ENCODE peak calls at places on chromosomes 4 and X, in five cellular contexts. L, J, P, O and V are unnamed samples.

GRCh38 chr4:141713185-141713584 is 76.8 kb downstream of the IL15 start:
- DNase-seq in L (peak), J (no peak), P (no peak), O (no peak), V (no peak)

GRCh38 chr4:34720563-34720962 is 1523.8 kb downstream of the ARAP2 start:
- DNase-seq in L (peak), J (peak), P (peak), O (no peak), V (no peak)

GRCh38 chr4:41363384-41363981 is 106.8 kb downstream of the UCHL1 start:
- DNase-seq in L (peak), J (no peak), P (peak), O (no peak), V (no peak)

GRCh38 chrX:30892591-30892990 is 3.5 kb upstream of the TAB3 start:
- DNase-seq in L (no peak), J (no peak), P (no peak), O (no peak), V (no peak)

GRCh38 chr4:126548890-126549289 is 1083.9 kb upstream of the INTU start:
- DNase-seq in L (no peak), J (no peak), P (no peak), O (no peak), V (no peak)

GRCh38 chr4:54152846-54153600 is 53.1 kb downstream of the GSX2 start:
- DNase-seq in L (peak), J (no peak), P (no peak), O (no peak), V (peak)

GRCh38 chrX:41720125-41720780 is 3.7 kb upstream of the GPR82 start:
- DNase-seq in L (no peak), J (no peak), P (no peak), O (peak), V (no peak)

GRCh38 chr4:106659386-106659785 is 290.8 kb upstream of the GIMD1 start:
- DNase-seq in L (no peak), J (no peak), P (no peak), O (no peak), V (no peak)

GRCh38 chr4:48967626-48968025 is 18.4 kb upstream of the CWH43 start:
- DNase-seq in L (peak), J (no peak), P (peak), O (no peak), V (no peak)

GRCh38 chr4:36446275-36446674 is 164.9 kb downstream of the DTHD1 start:
- DNase-seq in L (no peak), J (no peak), P (no peak), O (no peak), V (no peak)

GRCh38 chr4:64144994-64145393 is 264.3 kb downstream of the TECRL start:
- DNase-seq in L (no peak), J (no peak), P (no peak), O (no peak), V (no peak)

GRCh38 chr4:122744229-122744628 is 11.7 kb downstream of the BBS12 start:
- DNase-seq in L (peak), J (no peak), P (no peak), O (no peak), V (no peak)

GRCh38 chrX:102934624-102935023 is 2.4 kb upstream of the RAB40AL start:
- DNase-seq in L (peak), J (peak), P (peak), O (no peak), V (peak)

GRCh38 chr4:144267084-144267483 is 126.6 kb upstream of the GYPA start:
- DNase-seq in L (no peak), J (no peak), P (no peak), O (no peak), V (no peak)

GRCh38 chr4:153087671-153088194 is 116.5 kb upstream of the TRIM2 start:
- DNase-seq in L (no peak), J (no peak), P (no peak), O (no peak), V (no peak)

GRCh38 chrX:79081895-79082512 is 62.5 kb upstream of the GPR174 start:
- DNase-seq in L (peak), J (peak), P (peak), O (peak), V (no peak)

GRCh38 chr4:139223682-139224317 is 46.8 kb upstream of the ELF2 start:
- DNase-seq in L (peak), J (no peak), P (no peak), O (no peak), V (peak)

GRCh38 chrX:118536687-118537461 is 41.3 kb downstream of the DOCK11 start:
- DNase-seq in L (peak), J (peak), P (peak), O (peak), V (no peak)

GRCh38 chrX:113828470-113828869 is 755.4 kb upstream of the HTR2C start:
- DNase-seq in L (no peak), J (no peak), P (peak), O (no peak), V (no peak)

GRCh38 chr4:64784125-64784524 is 374.9 kb upstream of the TECRL start:
- DNase-seq in L (no peak), J (no peak), P (no peak), O (no peak), V (no peak)

GRCh38 chr4:71526626-71527406 is 188.0 kb downstream of the SLC4A4 start:
- DNase-seq in L (no peak), J (no peak), P (peak), O (no peak), V (no peak)

GRCh38 chr4:74793757-74794340 is 474 bp downstream of the BTC start:
- DNase-seq in L (peak), J (peak), P (peak), O (no peak), V (peak)

GRCh38 chr4:8914461-8915171 is 43.0 kb upstream of the HMX1 start:
- DNase-seq in L (no peak), J (no peak), P (no peak), O (no peak), V (peak)

GRCh38 chr4:24598025-24598424 is 13.7 kb upstream of the DHX15 start:
- DNase-seq in L (no peak), J (peak), P (no peak), O (no peak), V (no peak)

GRCh38 chrX:66018585-66019309 is 21.1 kb downstream of the VSIG4 start:
- DNase-seq in L (no peak), J (no peak), P (no peak), O (no peak), V (no peak)

GRCh38 chrX:143536176-143536575 is 18.9 kb upstream of the SPANXN3 start:
- DNase-seq in L (no peak), J (no peak), P (no peak), O (no peak), V (no peak)

GRCh38 chr4:7067147-7067522 is 729 bp downstream of the GRPEL1 start:
- DNase-seq in L (no peak), J (no peak), P (no peak), O (no peak), V (peak)

GRCh38 chrX:10098235-10098819 is 58.4 kb upstream of the CLCN4 start:
- DNase-seq in L (no peak), J (no peak), P (no peak), O (peak), V (no peak)
- H3K4me2 ChIP-seq in L (peak), J (no peak), P (no peak), O (peak), V (peak)

GRCh38 chr4:1873291-1873690 is 2.1 kb downstream of the NSD2 start:
- DNase-seq in L (no peak), J (no peak), P (peak), O (no peak), V (peak)
- H3K27ac ChIP-seq in L (peak), J (peak), P (no peak), O (peak), V (peak)

DNA sequence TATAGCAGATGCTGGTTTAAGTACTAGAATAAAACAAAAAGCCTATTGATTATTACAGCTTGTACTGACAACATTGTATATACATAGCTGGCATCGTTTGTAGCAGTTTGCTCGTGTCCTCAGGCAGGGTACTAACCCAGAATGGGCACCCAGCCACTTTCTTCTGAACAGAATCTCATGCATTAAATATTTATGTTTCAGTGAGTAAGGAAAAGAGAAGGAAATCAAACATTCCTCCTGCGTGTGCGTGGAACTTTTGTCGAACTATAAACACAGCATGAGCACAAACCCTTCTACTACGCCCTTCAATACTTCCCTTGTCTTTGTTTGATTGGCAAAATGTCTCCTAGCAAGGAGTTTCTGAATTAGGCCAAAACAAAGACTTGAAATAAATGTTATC is 73.3 kb upstream of the ZFP42 start:
- DNase-seq in L (peak), J (no peak), P (no peak), O (no peak), V (no peak)
- H3K4me3 ChIP-seq in L (no peak), J (no peak), P (no peak), O (no peak), V (no peak)

DNA sequence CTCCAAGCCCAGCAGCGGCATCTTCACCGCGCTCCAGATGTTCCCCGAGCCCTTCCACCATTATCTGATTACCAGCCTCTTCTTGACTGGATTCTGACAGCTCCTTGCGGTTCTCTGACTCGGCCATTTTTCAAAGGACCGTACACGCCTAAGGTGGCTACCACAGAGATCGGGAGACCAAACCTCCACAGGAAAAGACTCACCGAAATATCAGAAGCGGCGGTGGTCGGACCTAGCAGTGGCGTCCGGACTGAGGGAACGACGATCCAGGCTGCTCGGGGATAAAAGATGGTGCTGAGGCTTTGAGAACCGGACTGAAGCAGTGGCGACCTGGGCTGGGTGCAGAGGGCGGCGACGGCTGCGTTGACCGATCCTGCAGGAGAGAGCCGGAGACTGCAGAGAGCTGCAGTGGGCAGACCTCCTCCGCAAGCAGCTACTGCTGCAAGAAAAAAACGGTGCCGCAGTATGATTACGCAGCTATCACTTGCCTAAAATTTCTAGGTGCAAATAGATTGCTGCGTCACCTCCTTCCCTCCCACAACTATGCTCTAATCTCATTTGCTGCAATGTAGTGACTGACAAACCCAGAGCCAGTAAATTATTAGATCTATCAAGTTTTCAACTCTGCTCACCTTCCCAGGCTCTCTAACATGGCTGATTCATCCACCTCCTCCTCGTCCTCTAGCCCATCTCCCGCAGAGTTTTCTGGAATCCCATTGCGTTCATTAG is at the start of gene NAP1L2:
- DNase-seq in L (no peak), J (peak), P (peak), O (no peak), V (peak)
- H3K4me2 ChIP-seq in L (peak), J (peak), P (peak), O (peak), V (peak)

GRCh38 chr4:26127001-26127400 is 193.8 kb upstream of the RBPJ start:
- DNase-seq in L (no peak), J (no peak), P (no peak), O (no peak), V (no peak)
- H3K27ac ChIP-seq in L (no peak), J (no peak), P (no peak), O (no peak), V (no peak)

DNA sequence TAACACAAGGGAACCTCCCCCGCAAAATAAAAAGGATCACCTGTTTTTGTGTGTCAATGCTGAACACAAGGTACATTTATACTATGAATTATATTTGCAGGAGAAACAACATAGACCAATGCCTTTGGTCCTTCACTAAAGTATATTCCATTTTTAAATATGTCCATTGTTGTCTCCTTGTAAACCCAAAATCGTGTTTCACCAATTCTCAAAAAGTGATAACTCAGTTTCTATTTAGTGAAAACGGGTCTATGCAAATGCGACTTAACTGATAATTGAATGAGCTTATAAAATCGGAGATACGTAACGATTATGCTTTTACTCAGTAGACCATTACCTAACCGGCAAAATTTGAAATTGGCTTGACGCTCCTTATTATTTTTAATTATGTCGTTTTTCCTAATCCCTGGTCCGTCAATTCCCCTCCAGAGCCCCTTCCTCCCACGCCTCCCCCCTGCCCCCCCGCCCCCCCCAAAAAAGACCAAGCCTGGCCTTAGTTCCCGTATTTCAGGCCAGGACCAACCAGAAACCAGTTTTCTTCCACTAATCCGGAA is 2.0 kb downstream of the BRWD3 start:
- DNase-seq in L (no peak), J (peak), P (no peak), O (no peak), V (peak)
- H3K4me3 ChIP-seq in L (peak), J (peak), P (peak), O (peak), V (peak)

GRCh38 chr4:25749150-25749794 is 93.6 kb downstream of the SLC34A2 start:
- DNase-seq in L (no peak), J (no peak), P (no peak), O (no peak), V (peak)
- H3K4me2 ChIP-seq in L (no peak), J (no peak), P (no peak), O (no peak), V (no peak)